ENCODE peak calls at places on chromosome 15, in six cellular contexts. B, W, V, O, Y and Q are unnamed samples.

GRCh38 chr15:40106203-40107161 is 2.2 kb downstream of the BMF start:
- DNase-seq in W (peak; percentile 66), V (peak; percentile 83), B (no peak), O (peak; percentile 95), Y (no peak), Q (peak; percentile 77)

GRCh38 chr15:31078461-31078860 is 23.1 kb downstream of the TRPM1 start:
- DNase-seq in O (no peak), Y (no peak), W (no peak), V (no peak), B (no peak), Q (no peak)

GRCh38 chr15:89912674-89913396 is at the start of gene ARPIN:
- DNase-seq in O (peak; percentile 16), Y (no peak), B (peak; percentile 86), W (no peak), V (no peak), Q (no peak)

GRCh38 chr15:90869140-90869541 is 753 bp downstream of the FURIN start:
- DNase-seq in V (no peak), W (no peak), O (no peak), B (no peak), Y (no peak), Q (no peak)

GRCh38 chr15:36866896-36867295 is 233.5 kb downstream of the MEIS2 start:
- DNase-seq in O (no peak), V (no peak), W (no peak), Y (no peak), B (no peak), Q (no peak)

GRCh38 chr15:90880381-90881145 is 3.7 kb upstream of the FES start:
- DNase-seq in V (no peak), Y (no peak), B (no peak), O (no peak), W (no peak), Q (no peak)

GRCh38 chr15:25947336-25948080 is 84.4 kb upstream of the ATP10A start:
- DNase-seq in O (no peak), V (no peak), Y (no peak), B (no peak), W (no peak), Q (peak; percentile 32)

GRCh38 chr15:35067501-35068347 is 17.4 kb downstream of the NANOGP8 start:
- DNase-seq in O (no peak), Y (no peak), V (no peak), W (no peak), B (no peak), Q (no peak)

GRCh38 chr15:68330461-68330860 is 52.9 kb downstream of the FEM1B start:
- DNase-seq in W (no peak), V (no peak), Y (no peak), B (no peak), O (no peak), Q (no peak)

GRCh38 chr15:99732711-99733267 is 448 bp downstream of the LYSMD4 start:
- DNase-seq in W (peak; percentile 60), B (peak; percentile 57), Y (no peak), V (no peak), O (no peak), Q (no peak)

GRCh38 chr15:48888836-48889235 is 10.9 kb downstream of the EID1 start:
- DNase-seq in V (no peak), W (no peak), B (no peak), O (no peak), Y (no peak), Q (no peak)

GRCh38 chr15:98690272-98690671 is 41.9 kb downstream of the IGF1R start:
- DNase-seq in O (no peak), Y (no peak), V (no peak), B (no peak), W (no peak), Q (no peak)

GRCh38 chr15:57792729-57793449 is 86.4 kb downstream of the POLR2M start:
- DNase-seq in W (no peak), O (no peak), V (no peak), Y (no peak), B (no peak), Q (peak; percentile 16)

GRCh38 chr15:80242132-80242769 is 9.8 kb downstream of the CTXND1 start:
- DNase-seq in O (peak; percentile 50), Y (peak; percentile 28), W (peak; percentile 54), V (no peak), B (peak; percentile 16), Q (peak; percentile 58)

DNA sequence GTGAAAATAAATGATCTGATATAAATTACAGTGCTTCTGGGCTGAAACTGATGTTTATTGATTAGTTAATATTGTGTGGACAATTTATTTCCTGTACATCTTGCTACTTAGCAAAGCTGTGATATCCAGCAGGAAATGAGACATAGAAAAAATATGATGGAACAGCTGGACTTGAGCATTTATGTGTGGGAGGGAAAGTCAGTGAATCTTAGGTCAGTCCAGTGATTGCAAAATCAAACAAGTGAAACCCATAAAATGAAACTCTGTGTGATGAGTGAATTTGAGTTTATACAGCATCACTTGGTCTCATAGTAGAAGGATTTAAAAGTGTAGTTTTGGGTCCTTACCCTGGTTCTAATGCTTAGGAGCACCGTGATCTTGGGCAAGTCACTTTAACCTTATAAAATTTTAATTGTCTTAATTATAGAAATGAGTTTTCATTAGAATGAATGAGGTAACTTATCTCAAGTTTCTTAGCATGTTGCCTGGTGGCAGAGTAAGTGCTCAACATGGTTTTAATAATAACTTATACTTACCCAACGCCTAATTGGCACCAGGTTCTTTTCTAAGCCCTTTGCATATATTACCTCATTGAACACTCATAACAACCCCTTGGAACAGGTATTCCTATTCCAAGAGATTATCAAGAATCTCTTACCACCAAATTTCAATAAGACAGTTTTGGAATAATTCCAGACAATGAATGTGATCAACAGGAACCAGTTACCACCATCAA is 194.6 kb downstream of the ADAMTSL3 start:
- DNase-seq in B (no peak), V (no peak), W (no peak), O (no peak), Y (no peak), Q (no peak)
- TF ChIP-seq YY1 in B (no peak), V (no peak), W (no peak), O (no peak), Y (no peak), Q (no peak)

GRCh38 chr15:76176059-76176458 is 116.3 kb downstream of the TMEM266 start:
- DNase-seq in W (no peak), Y (no peak), V (no peak), O (no peak), B (no peak), Q (no peak)

GRCh38 chr15:76176487-76177085 is 116.8 kb downstream of the TMEM266 start:
- DNase-seq in W (no peak), V (no peak), O (no peak), Y (no peak), B (no peak), Q (no peak)

GRCh38 chr15:76179023-76179422 is 119.2 kb downstream of the TMEM266 start:
- DNase-seq in B (no peak), Y (no peak), W (no peak), V (no peak), O (no peak), Q (no peak)

GRCh38 chr15:76178321-76178720 is 118.5 kb downstream of the TMEM266 start:
- DNase-seq in W (no peak), Y (no peak), B (no peak), O (no peak), V (no peak), Q (no peak)

DNA sequence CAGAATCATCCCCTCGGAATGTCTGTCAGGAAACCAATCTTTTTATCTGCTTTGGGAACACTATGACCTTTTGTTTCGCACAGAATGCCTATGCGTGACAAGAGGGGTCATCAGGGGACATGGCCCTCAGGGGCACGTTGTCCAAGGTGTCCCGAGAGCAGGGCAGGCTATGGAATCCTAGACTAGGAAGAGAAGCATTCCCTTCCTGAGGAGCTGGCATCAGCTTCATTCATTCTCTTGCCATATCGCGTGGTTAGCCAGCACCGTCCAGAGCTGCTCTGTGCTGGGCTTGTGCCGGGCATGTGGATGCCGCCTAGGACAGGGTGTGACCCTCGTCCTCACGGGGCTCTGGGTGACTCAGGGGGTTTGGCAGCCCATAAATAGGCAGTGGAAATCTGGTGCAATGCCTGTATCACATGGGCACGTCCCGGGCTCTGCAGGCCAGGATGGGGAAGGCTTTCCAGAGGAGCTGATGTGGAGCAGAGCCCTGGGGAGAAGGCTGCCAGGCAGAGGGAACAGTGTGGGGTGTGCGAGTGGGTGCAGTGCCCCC is 117.8 kb downstream of the TMEM266 start:
- DNase-seq in O (peak; percentile 20), Y (no peak), B (no peak), W (no peak), V (no peak), Q (no peak)
- H3K9ac ChIP-seq in O (no peak overlapping the region), Y (no peak overlapping the region), B (no peak overlapping the region), W (no peak overlapping the region), V (no peak overlapping the region), Q (no peak overlapping the region)

GRCh38 chr15:66912001-66912400 is 153.4 kb upstream of the SMAD3 start:
- DNase-seq in O (no peak), V (no peak), Y (no peak), W (no peak), B (no peak), Q (no peak)

GRCh38 chr15:66908503-66909095 is 156.8 kb upstream of the SMAD3 start:
- DNase-seq in B (no peak), Y (no peak), V (no peak), O (no peak), W (no peak), Q (no peak)

GRCh38 chr15:66911131-66911700 is 154.2 kb upstream of the SMAD3 start:
- DNase-seq in B (no peak), Y (no peak), O (no peak), W (no peak), V (no peak), Q (no peak)

GRCh38 chr15:66907826-66908502 is 157.4 kb upstream of the SMAD3 start:
- DNase-seq in W (no peak), V (peak; percentile 39), Y (no peak), O (peak; percentile 56), B (no peak), Q (no peak)

GRCh38 chr15:66909381-66909890 is 156.0 kb upstream of the SMAD3 start:
- DNase-seq in O (no peak), Y (no peak), V (no peak), W (no peak), B (no peak), Q (no peak)
- H3K4me1 ChIP-seq in O (peaks cover 16% of the 10 kb centered on the region), Y (no peaks in the 10 kb centered on the region), V (peaks cover 15% of the 10 kb centered on the region), W (peaks cover 11% of the 10 kb centered on the region), B (peaks cover 4% of the 10 kb centered on the region), Q (peaks cover 10% of the 10 kb centered on the region)

GRCh38 chr15:78716651-78717050 is 75.6 kb upstream of the CHRNB4 start:
- DNase-seq in W (no peak), B (no peak), O (no peak), V (no peak), Y (no peak), Q (no peak)

GRCh38 chr15:78715930-78716329 is 74.9 kb upstream of the CHRNB4 start:
- DNase-seq in Y (no peak), O (no peak), B (no peak), W (no peak), V (no peak), Q (no peak)

GRCh38 chr15:78715439-78715838 is 74.4 kb upstream of the CHRNB4 start:
- DNase-seq in W (no peak), V (no peak), Y (peak; percentile 18), O (no peak), B (no peak), Q (no peak)

GRCh38 chr15:78712797-78713515 is 71.9 kb upstream of the CHRNB4 start:
- DNase-seq in O (no peak), W (no peak), Y (no peak), B (no peak), V (no peak), Q (no peak)

DNA sequence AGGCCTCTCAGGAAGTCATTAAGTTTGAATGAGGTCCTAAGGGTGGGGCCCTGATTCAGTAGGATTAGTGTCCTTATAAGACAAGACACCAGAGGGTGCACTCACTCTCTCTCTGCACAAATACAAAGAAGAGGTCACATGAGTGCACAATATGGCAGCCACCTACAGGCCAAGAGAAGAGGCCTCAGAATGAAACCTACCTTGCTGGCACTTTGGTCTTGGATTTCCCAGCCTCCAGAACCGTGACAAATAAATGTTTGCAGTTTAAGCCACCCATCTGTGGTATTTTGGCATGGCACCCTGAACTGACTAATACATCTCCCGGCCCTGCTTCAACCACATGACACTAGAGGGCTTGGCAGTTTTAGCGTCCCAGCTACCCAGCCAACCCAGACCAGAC is 73.9 kb upstream of the CHRNB4 start:
- DNase-seq in W (no peak), O (peak; percentile 38), V (no peak), Y (no peak), B (no peak), Q (no peak)
- TF ChIP-seq YY1 in W (peak; percentile 80), O (no peak), V (no peak), Y (peak; percentile 17), B (no peak), Q (no peak)